ENCODE peak calls at places on chromosomes 2 and 18, in eight cellular contexts. One of them, this sample, is unnamed.

GRCh38 chr2:9692392-9693137 is 61.8 kb upstream of the YWHAQ start:
- DNase-seq in heart left ventricle: peak
- DNase-seq in gastrocnemius medialis: peak
- DNase-seq in A549: no peak
- DNase-seq in vagina: no peak
- DNase-seq in IMR-90: no peak
- DNase-seq in ovary: no peak
- DNase-seq in breast epithelium: no peak
- DNase-seq in this sample: no peak

GRCh38 chr2:185608799-185609198 is 129.8 kb upstream of the FSIP2 start:
- DNase-seq in heart left ventricle: no peak
- DNase-seq in gastrocnemius medialis: no peak
- DNase-seq in A549: no peak
- DNase-seq in vagina: no peak
- DNase-seq in IMR-90: no peak
- DNase-seq in ovary: no peak
- DNase-seq in breast epithelium: no peak
- DNase-seq in this sample: no peak

GRCh38 chr2:98070081-98070480 is 16.9 kb upstream of the VWA3B start:
- DNase-seq in heart left ventricle: no peak
- DNase-seq in gastrocnemius medialis: no peak
- DNase-seq in A549: no peak
- DNase-seq in vagina: no peak
- DNase-seq in IMR-90: no peak
- DNase-seq in ovary: no peak
- DNase-seq in breast epithelium: no peak
- DNase-seq in this sample: no peak

GRCh38 chr2:41722668-41723369 is 325.0 kb upstream of the PKDCC start:
- DNase-seq in heart left ventricle: peak
- DNase-seq in gastrocnemius medialis: peak
- DNase-seq in A549: no peak
- DNase-seq in vagina: no peak
- DNase-seq in IMR-90: peak
- DNase-seq in ovary: peak
- DNase-seq in breast epithelium: no peak
- DNase-seq in this sample: no peak

GRCh38 chr2:189517847-189518535 is 62.6 kb downstream of the SLC40A1 start:
- DNase-seq in heart left ventricle: no peak
- DNase-seq in gastrocnemius medialis: no peak
- DNase-seq in A549: no peak
- DNase-seq in vagina: no peak
- DNase-seq in IMR-90: peak
- DNase-seq in ovary: no peak
- DNase-seq in breast epithelium: no peak
- DNase-seq in this sample: no peak

GRCh38 chr2:202113571-202114142 is 40.6 kb downstream of the KIAA2012 start:
- DNase-seq in heart left ventricle: no peak
- DNase-seq in gastrocnemius medialis: no peak
- DNase-seq in A549: no peak
- DNase-seq in vagina: no peak
- DNase-seq in IMR-90: peak
- DNase-seq in ovary: no peak
- DNase-seq in breast epithelium: no peak
- DNase-seq in this sample: no peak

GRCh38 chr18:48059363-48060109 is 129.1 kb upstream of the SMAD2 start:
- DNase-seq in heart left ventricle: no peak
- DNase-seq in gastrocnemius medialis: no peak
- DNase-seq in A549: no peak
- DNase-seq in vagina: no peak
- DNase-seq in IMR-90: no peak
- DNase-seq in ovary: no peak
- DNase-seq in breast epithelium: no peak
- DNase-seq in this sample: no peak

GRCh38 chr18:24270937-24271380 is 126.7 kb downstream of the OSBPL1A start:
- DNase-seq in heart left ventricle: no peak
- DNase-seq in gastrocnemius medialis: no peak
- DNase-seq in A549: no peak
- DNase-seq in vagina: no peak
- DNase-seq in IMR-90: peak
- DNase-seq in ovary: no peak
- DNase-seq in breast epithelium: no peak
- DNase-seq in this sample: no peak

GRCh38 chr2:10019174-10019971 is 24.0 kb upstream of the KLF11 start:
- DNase-seq in heart left ventricle: peak
- DNase-seq in gastrocnemius medialis: no peak
- DNase-seq in A549: no peak
- DNase-seq in vagina: no peak
- DNase-seq in IMR-90: peak
- DNase-seq in ovary: no peak
- DNase-seq in breast epithelium: no peak
- DNase-seq in this sample: no peak

GRCh38 chr2:191866675-191867506 is 20.0 kb upstream of the CAVIN2 start:
- DNase-seq in heart left ventricle: no peak
- DNase-seq in gastrocnemius medialis: no peak
- DNase-seq in A549: peak
- DNase-seq in vagina: no peak
- DNase-seq in IMR-90: peak
- DNase-seq in ovary: peak
- DNase-seq in breast epithelium: no peak
- DNase-seq in this sample: peak

GRCh38 chr2:241933175-241933911 is 63.8 kb downstream of the RTP5 start:
- DNase-seq in heart left ventricle: no peak
- DNase-seq in gastrocnemius medialis: no peak
- DNase-seq in A549: no peak
- DNase-seq in vagina: no peak
- DNase-seq in IMR-90: no peak
- DNase-seq in ovary: peak
- DNase-seq in breast epithelium: no peak
- DNase-seq in this sample: peak

GRCh38 chr2:126906781-126907180 is 8.1 kb downstream of the TEX51 start:
- DNase-seq in heart left ventricle: no peak
- DNase-seq in gastrocnemius medialis: no peak
- DNase-seq in A549: no peak
- DNase-seq in vagina: no peak
- DNase-seq in IMR-90: no peak
- DNase-seq in ovary: no peak
- DNase-seq in breast epithelium: no peak
- DNase-seq in this sample: no peak

GRCh38 chr2:3970791-3971190 is 267.4 kb downstream of the DCDC2C start:
- DNase-seq in heart left ventricle: no peak
- DNase-seq in gastrocnemius medialis: no peak
- DNase-seq in A549: no peak
- DNase-seq in vagina: no peak
- DNase-seq in IMR-90: no peak
- DNase-seq in ovary: no peak
- DNase-seq in breast epithelium: no peak
- DNase-seq in this sample: peak

GRCh38 chr2:98464772-98465310 is 20.2 kb downstream of the INPP4A start:
- DNase-seq in heart left ventricle: no peak
- DNase-seq in gastrocnemius medialis: no peak
- DNase-seq in A549: no peak
- DNase-seq in vagina: no peak
- DNase-seq in IMR-90: no peak
- DNase-seq in ovary: no peak
- DNase-seq in breast epithelium: no peak
- DNase-seq in this sample: peak

GRCh38 chr18:7303306-7303705 is 72.4 kb downstream of the LRRC30 start:
- DNase-seq in heart left ventricle: no peak
- DNase-seq in gastrocnemius medialis: no peak
- DNase-seq in A549: no peak
- DNase-seq in vagina: peak
- DNase-seq in IMR-90: no peak
- DNase-seq in ovary: no peak
- DNase-seq in breast epithelium: no peak
- DNase-seq in this sample: no peak

GRCh38 chr2:38933653-38934052 is 44.0 kb downstream of the ARHGEF33 start:
- DNase-seq in heart left ventricle: no peak
- DNase-seq in gastrocnemius medialis: no peak
- DNase-seq in A549: no peak
- DNase-seq in vagina: no peak
- DNase-seq in IMR-90: peak
- DNase-seq in ovary: no peak
- DNase-seq in breast epithelium: no peak
- DNase-seq in this sample: no peak

DNA sequence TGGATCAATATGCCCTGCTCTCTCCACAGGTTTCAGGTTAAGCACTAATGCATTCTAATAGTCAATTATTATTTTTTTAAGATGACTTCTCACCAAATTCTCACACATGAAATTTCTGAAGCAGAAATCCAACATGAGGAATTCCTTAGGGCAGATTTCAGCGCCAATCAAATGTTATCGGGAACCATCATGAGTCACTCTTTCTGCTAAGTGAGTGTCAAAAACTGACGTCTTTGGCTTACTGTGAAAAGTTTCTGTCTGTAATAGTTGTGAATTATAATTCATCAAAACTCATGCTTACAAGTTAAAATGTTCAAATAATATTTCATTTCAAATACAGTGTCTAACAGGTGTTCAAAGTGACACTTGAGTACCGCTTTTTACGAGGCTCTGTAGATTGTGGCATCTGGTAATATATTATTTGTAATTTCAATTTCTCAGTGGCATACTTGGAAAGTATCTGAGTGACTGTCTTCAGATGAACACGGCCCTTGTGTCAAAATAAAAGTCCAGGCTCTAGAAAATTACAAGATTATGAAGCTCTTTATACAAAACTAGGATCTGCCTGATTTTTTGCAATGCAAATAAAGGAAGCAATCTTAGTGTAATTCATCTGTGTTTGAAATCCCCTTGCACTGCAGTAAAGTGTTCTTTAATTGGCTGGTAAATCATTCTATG is 1038.7 kb downstream of the SOCS6 start:
- DNase-seq in heart left ventricle: no peak
- DNase-seq in gastrocnemius medialis: no peak
- DNase-seq in A549: no peak
- DNase-seq in vagina: no peak
- DNase-seq in IMR-90: no peak
- DNase-seq in ovary: no peak
- DNase-seq in breast epithelium: no peak
- DNase-seq in this sample: no peak
- H3K4me3 ChIP-seq in heart left ventricle: no peak
- H3K4me3 ChIP-seq in gastrocnemius medialis: no peak
- H3K4me3 ChIP-seq in A549: no peak
- H3K4me3 ChIP-seq in vagina: no peak
- H3K4me3 ChIP-seq in IMR-90: no peak
- H3K4me3 ChIP-seq in ovary: no peak
- H3K4me3 ChIP-seq in breast epithelium: no peak
- H3K4me3 ChIP-seq in this sample: no peak

DNA sequence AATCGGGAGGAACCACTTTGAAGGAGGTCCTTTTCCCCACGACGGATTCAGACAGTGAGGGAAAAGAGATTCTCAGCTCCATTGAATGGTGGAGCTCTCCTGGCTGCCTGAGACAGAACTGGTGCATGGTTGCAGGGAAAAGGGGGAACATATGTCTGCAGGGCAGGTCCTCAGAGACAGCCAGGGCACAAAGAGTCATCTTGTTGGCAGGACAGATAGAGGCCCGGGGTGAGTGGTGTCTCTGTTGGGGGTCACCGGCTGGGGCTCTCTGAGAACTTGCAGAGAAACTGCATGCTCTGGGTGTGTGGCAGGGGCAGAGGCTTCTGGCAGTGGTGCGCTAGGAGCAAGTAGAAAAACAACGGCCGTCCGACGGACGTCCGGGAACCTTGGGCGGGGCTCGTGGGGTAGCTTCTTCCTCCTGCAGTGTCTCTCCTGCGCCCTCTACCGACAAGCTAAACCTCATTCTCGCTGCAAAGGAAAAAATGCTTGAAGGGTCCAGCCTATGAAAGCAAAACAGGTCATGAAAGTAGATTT is 94.3 kb downstream of the CDCA7 start:
- DNase-seq in heart left ventricle: peak
- DNase-seq in gastrocnemius medialis: peak
- DNase-seq in A549: peak
- DNase-seq in vagina: no peak
- DNase-seq in IMR-90: peak
- DNase-seq in ovary: no peak
- DNase-seq in breast epithelium: peak
- DNase-seq in this sample: peak
- TF ChIP-seq POLR2A in heart left ventricle: no peak
- TF ChIP-seq POLR2A in gastrocnemius medialis: peak
- TF ChIP-seq POLR2A in A549: peak
- TF ChIP-seq POLR2A in vagina: no peak
- TF ChIP-seq POLR2A in IMR-90: no peak
- TF ChIP-seq POLR2A in ovary: no peak
- TF ChIP-seq POLR2A in breast epithelium: no peak
- TF ChIP-seq POLR2A in this sample: no peak

DNA sequence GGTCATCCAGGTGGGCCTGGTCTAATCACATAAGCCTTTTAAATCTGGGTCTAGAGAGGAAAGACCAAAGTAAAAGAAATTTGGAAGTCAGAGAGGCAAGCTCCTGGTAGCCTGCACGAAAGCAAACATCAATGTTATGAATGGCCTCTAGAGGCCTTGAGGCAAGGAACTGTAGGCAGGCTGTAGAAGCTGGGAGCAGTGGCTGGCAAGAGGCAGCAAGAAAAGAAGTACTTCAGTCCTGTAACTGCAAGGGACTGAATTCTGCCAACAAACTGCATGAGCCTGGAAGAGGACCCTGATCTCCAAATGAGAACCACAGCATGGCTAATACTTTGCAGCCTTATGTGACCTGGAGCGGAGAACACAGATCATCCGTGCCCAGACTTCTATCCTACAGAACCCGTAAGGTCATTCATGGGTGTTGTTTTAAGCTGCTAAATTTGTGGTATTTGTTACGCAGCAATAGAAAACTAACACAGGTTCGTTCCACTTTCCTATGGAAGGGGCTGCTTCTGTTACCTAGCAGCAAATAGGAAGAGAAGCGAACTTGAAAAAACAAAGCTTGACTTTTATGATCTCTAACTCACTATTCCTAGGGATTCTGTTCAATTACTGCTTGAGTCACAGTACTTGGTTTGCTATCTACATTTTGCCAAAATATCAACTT is 1.2 kb downstream of the IMMT start:
- DNase-seq in heart left ventricle: no peak
- DNase-seq in gastrocnemius medialis: no peak
- DNase-seq in A549: no peak
- DNase-seq in vagina: no peak
- DNase-seq in IMR-90: no peak
- DNase-seq in ovary: no peak
- DNase-seq in breast epithelium: no peak
- DNase-seq in this sample: no peak
- TF ChIP-seq CTCF in heart left ventricle: no peak
- TF ChIP-seq CTCF in gastrocnemius medialis: no peak
- TF ChIP-seq CTCF in A549: no peak
- TF ChIP-seq CTCF in vagina: no peak
- TF ChIP-seq CTCF in IMR-90: no peak
- TF ChIP-seq CTCF in ovary: no peak
- TF ChIP-seq CTCF in breast epithelium: no peak
- TF ChIP-seq CTCF in this sample: no peak

GRCh38 chr2:195477248-195477995 is 179.6 kb upstream of the SLC39A10 start:
- DNase-seq in heart left ventricle: no peak
- DNase-seq in gastrocnemius medialis: no peak
- DNase-seq in A549: no peak
- DNase-seq in vagina: no peak
- DNase-seq in IMR-90: peak
- DNase-seq in ovary: no peak
- DNase-seq in breast epithelium: no peak
- DNase-seq in this sample: no peak
- H3K4me3 ChIP-seq in heart left ventricle: no peak
- H3K4me3 ChIP-seq in gastrocnemius medialis: no peak
- H3K4me3 ChIP-seq in A549: no peak
- H3K4me3 ChIP-seq in vagina: no peak
- H3K4me3 ChIP-seq in IMR-90: no peak
- H3K4me3 ChIP-seq in ovary: no peak
- H3K4me3 ChIP-seq in breast epithelium: no peak
- H3K4me3 ChIP-seq in this sample: no peak

GRCh38 chr18:3653263-3653858 is 203.4 kb downstream of the TGIF1 start:
- DNase-seq in heart left ventricle: no peak
- DNase-seq in gastrocnemius medialis: no peak
- DNase-seq in A549: no peak
- DNase-seq in vagina: no peak
- DNase-seq in IMR-90: no peak
- DNase-seq in ovary: no peak
- DNase-seq in breast epithelium: no peak
- DNase-seq in this sample: no peak
- TF ChIP-seq POLR2A in heart left ventricle: no peak
- TF ChIP-seq POLR2A in gastrocnemius medialis: no peak
- TF ChIP-seq POLR2A in A549: no peak
- TF ChIP-seq POLR2A in vagina: no peak
- TF ChIP-seq POLR2A in IMR-90: no peak
- TF ChIP-seq POLR2A in ovary: no peak
- TF ChIP-seq POLR2A in breast epithelium: no peak
- TF ChIP-seq POLR2A in this sample: no peak

This sample was measured in lower leg skin.